ENCODE peak calls at places on chromosomes 11 and 22, in eight cellular contexts. D, S, H, M, Z, A, V and X are unnamed samples.

GRCh38 chr11:35364101-35364780 is 55.1 kb downstream of the SLC1A2 start:
- DNase-seq in D (peak; percentile 80), S (peak; percentile 92), H (no peak), M (no peak), Z (no peak), A (peak; percentile 56), V (no peak), X (peak; percentile 93)

GRCh38 chr22:42299586-42300285 is 29.3 kb upstream of the TCF20 start:
- DNase-seq in D (no peak), S (no peak), H (peak; percentile 19), M (no peak), Z (peak; percentile 40), A (no peak), V (no peak), X (peak; percentile 52)

GRCh38 chr11:19080579-19080993 is 20.1 kb upstream of the MRGPRX2 start:
- DNase-seq in D (peak; percentile 27), S (peak; percentile 28), H (no peak), M (peak; percentile 3), Z (no peak), A (no peak), V (no peak), X (peak; percentile 82)

GRCh38 chr11:126127898-126128297 is 65.2 kb upstream of the CDON start:
- DNase-seq in D (no peak), S (no peak), H (no peak), M (no peak), Z (no peak), A (no peak), V (no peak), X (peak; percentile 52)

GRCh38 chr22:27453688-27454087 is 347.9 kb downstream of the MN1 start:
- DNase-seq in D (no peak), S (no peak), H (no peak), M (no peak), Z (no peak), A (no peak), V (no peak), X (no peak)

GRCh38 chr11:86274503-86274902 is 27.5 kb upstream of the HIKESHI start:
- DNase-seq in D (no peak), S (no peak), H (no peak), M (no peak), Z (no peak), A (no peak), V (no peak), X (peak; percentile 34)

GRCh38 chr11:130121430-130121978 is 38.1 kb upstream of the ST14 start:
- DNase-seq in D (no peak), S (peak; percentile 35), H (no peak), M (no peak), Z (no peak), A (no peak), V (no peak), X (no peak)

GRCh38 chr11:117230981-117231636 is 764 bp downstream of the PCSK7 start:
- DNase-seq in D (no peak), S (no peak), H (no peak), M (no peak), Z (no peak), A (no peak), V (no peak), X (no peak)